ENCODE peak calls at places on chromosomes 11 and 22, in four cellular contexts. Q is neural progenitor cell, V is colonic mucosa, W is PC-3. L is an unnamed sample.
A peak's percentile ranks its signal among the peaks of the same experiment; 100 is the strongest.

GRCh38 chr11:45022294-45023064 is 71.8 kb upstream of the TP53I11 start:
- DNase-seq in W (peak; percentile 22), V (no peak), Q (no peak), L (no peak)

GRCh38 chr11:135027461-135027860 is 615.4 kb upstream of the B3GAT1 start:
- DNase-seq in Q (peak; percentile 82), V (no peak), W (peak; percentile 50), L (peak; percentile 64)

GRCh38 chr11:62104816-62105610 is 18.8 kb upstream of the INCENP start:
- DNase-seq in V (no peak), W (no peak), Q (no peak), L (no peak)

GRCh38 chr11:45089251-45089650 is 57.2 kb upstream of the PRDM11 start:
- DNase-seq in W (peak; percentile 80), V (peak; percentile 52), Q (no peak), L (peak; percentile 82)

GRCh38 chr22:19645391-19645790 is 68.9 kb upstream of the SEPTIN5 start:
- DNase-seq in V (no peak), Q (no peak), W (no peak), L (no peak)

GRCh38 chr11:131888230-131888826 is 517.9 kb downstream of the NTM start:
- DNase-seq in W (peak; percentile 90), Q (no peak), V (no peak), L (no peak)

GRCh38 chr11:7971846-7972245 is 6.6 kb upstream of the NLRP10 start:
- DNase-seq in W (no peak), V (no peak), Q (no peak), L (no peak)

GRCh38 chr22:40345801-40346177 is 511 bp upstream of the ADSL start:
- DNase-seq in W (peak; percentile 19), Q (peak; percentile 53), V (peak; percentile 63), L (no peak)

GRCh38 chr11:107116358-107116757 is 98.1 kb upstream of the GUCY1A2 start:
- DNase-seq in Q (no peak), W (no peak), V (no peak), L (no peak)

DNA sequence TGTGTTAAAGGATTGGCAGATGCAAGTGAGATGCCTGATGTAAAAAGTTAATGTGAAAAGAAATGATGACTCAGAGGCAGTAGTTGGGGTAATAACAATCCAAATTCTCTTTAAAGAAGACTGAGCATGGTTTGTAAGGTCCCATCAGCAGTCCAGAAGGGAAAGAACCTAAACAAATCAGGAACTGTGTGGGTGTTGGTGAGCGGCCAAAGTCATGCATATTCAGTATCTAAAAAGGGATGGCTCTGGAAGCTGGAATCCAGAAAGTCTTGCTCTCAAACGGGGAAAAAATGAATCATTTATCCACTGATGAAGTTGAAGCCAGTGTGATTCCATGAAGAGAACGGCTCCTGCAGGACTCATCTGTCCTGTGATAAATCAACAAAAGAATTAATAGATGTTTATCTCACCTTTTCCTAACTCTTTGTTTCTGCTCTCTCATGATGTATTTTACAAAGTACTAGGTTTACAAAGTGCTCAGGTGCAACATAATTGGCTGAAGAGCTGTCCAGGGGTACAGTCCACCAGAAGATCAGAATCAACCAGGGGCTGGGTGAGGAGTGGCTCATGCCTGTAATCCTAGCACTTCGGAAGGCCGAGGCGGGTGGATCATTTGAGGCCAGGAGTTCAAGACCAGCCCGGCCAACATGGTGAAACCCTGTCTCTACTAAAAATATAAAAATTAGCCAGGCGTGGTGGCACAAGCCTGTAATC is 20.5 kb upstream of the SORL1-AS1 start:
- DNase-seq in V (no peak), W (no peak), Q (no peak), L (peak; percentile 30)
- H3K36me3 ChIP-seq in V (no peaks in the 10 kb centered on the region), W (no peaks in the 10 kb centered on the region), Q (no peaks in the 10 kb centered on the region), L (no peaks in the 10 kb centered on the region)

GRCh38 chr22:37229012-37229804 is 14.9 kb downstream of the RAC2 start:
- DNase-seq in Q (no peak), V (no peak), W (peak; percentile 73), L (no peak)
- H3K4me3 ChIP-seq in Q (no peak overlapping the region), V (no peak overlapping the region), W (no peak overlapping the region), L (no peak overlapping the region)

GRCh38 chr22:39313258-39314001 is 6.0 kb downstream of the RPL3 start:
- DNase-seq in V (no peak), W (no peak), Q (no peak), L (no peak)
- H3K4me1 ChIP-seq in V (peaks cover 28% of the 10 kb centered on the region), W (peaks cover 30% of the 10 kb centered on the region), Q (peaks cover 32% of the 10 kb centered on the region), L (peaks cover 51% of the 10 kb centered on the region)

GRCh38 chr11:770642-771616 is 6.4 kb downstream of the GATD1 start:
- DNase-seq in Q (peak; percentile 1), W (no peak), V (no peak), L (no peak)
- H3K36me3 ChIP-seq in Q (no peaks in the 10 kb centered on the region), W (peaks cover 35% of the 10 kb centered on the region), V (peaks cover 3% of the 10 kb centered on the region), L (no peaks in the 10 kb centered on the region)

GRCh38 chr11:122104381-122104780 is 11.6 kb downstream of the BLID start:
- DNase-seq in V (no peak), W (no peak), Q (no peak), L (no peak)
- H3K4me3 ChIP-seq in V (no peak overlapping the region), W (no peak overlapping the region), Q (no peak overlapping the region), L (no peak overlapping the region)

GRCh38 chr11:74870485-74870884 is 78.4 kb downstream of the XRRA1 start:
- DNase-seq in W (peak; percentile 70), V (no peak), Q (peak; percentile 56), L (no peak)
- H3K4me1 ChIP-seq in W (no peaks in the 10 kb centered on the region), V (no peaks in the 10 kb centered on the region), Q (no peaks in the 10 kb centered on the region), L (no peaks in the 10 kb centered on the region)

GRCh38 chr11:65968600-65969482 is 7.3 kb downstream of the SART1 start:
- DNase-seq in W (peak; percentile 21), Q (no peak), V (no peak), L (no peak)
- H3K36me3 ChIP-seq in W (peaks cover 60% of the 10 kb centered on the region), Q (no peaks in the 10 kb centered on the region), V (peaks cover 29% of the 10 kb centered on the region), L (no peaks in the 10 kb centered on the region)